ENCODE peak calls at places on chromosomes 5 and 9, in six cellular contexts. K is NCI-H748 treated with DMSO at 0.1 percent for 48 hours, X is cardiac muscle cell, L is GM20000, T is left ventricle myocardium inferior, I is caudate nucleus. R is an unnamed sample.

GRCh38 chr5:30749971-30750370 is 443.5 kb upstream of the CDH6 start:
- DNase-seq in K (no peak), X (no peak), L (no peak), T (no peak), I (no peak), R (no peak)

GRCh38 chr5:72649449-72649848 is 142.2 kb upstream of the ZNF366 start:
- DNase-seq in K (no peak), X (no peak), L (no peak), T (no peak), I (no peak), R (no peak)

GRCh38 chr5:126394211-126394828 is 28.9 kb upstream of the GRAMD2B start:
- DNase-seq in K (no peak), X (no peak), L (no peak), T (no peak), I (no peak), R (no peak)

GRCh38 chr5:136080483-136081180 is 51.8 kb downstream of the TGFBI start:
- DNase-seq in K (no peak), X (peak; percentile 86), L (peak; percentile 85), T (peak; percentile 92), I (no peak), R (peak; percentile 88)

GRCh38 chr5:79850316-79850822 is 140.7 kb downstream of the MTX3 start:
- DNase-seq in K (no peak), X (no peak), L (no peak), T (no peak), I (no peak), R (no peak)

GRCh38 chr9:14321517-14322125 is 7.7 kb upstream of the NFIB start:
- DNase-seq in K (peak; percentile 73), X (no peak), L (no peak), T (no peak), I (no peak), R (no peak)

GRCh38 chr9:136059851-136060670 is 35.0 kb downstream of the NACC2 start:
- DNase-seq in K (no peak), X (no peak), L (no peak), T (peak; percentile 12), I (no peak), R (no peak)

GRCh38 chr5:34535433-34535832 is 120.7 kb upstream of the RAI14 start:
- DNase-seq in K (no peak), X (no peak), L (no peak), T (no peak), I (no peak), R (no peak)

GRCh38 chr9:34072868-34073590 is 24.3 kb upstream of the UBAP2 start:
- DNase-seq in K (no peak), X (no peak), L (no peak), T (no peak), I (no peak), R (no peak)

GRCh38 chr5:77724934-77725333 is 51.2 kb downstream of the TBCA start:
- DNase-seq in K (no peak), X (no peak), L (no peak), T (no peak), I (no peak), R (no peak)

GRCh38 chr9:83920469-83920941 is 727 bp downstream of the KIF27 start:
- DNase-seq in K (peak; percentile 68), X (peak; percentile 75), L (peak; percentile 64), T (no peak), I (peak; percentile 15), R (no peak)

GRCh38 chr9:134669556-134669955 is 28.0 kb downstream of the COL5A1 start:
- DNase-seq in K (no peak), X (no peak), L (no peak), T (peak; percentile 5), I (no peak), R (no peak)

GRCh38 chr5:138536665-138537315 is 6.2 kb downstream of the ETF1 start:
- DNase-seq in K (no peak), X (peak; percentile 20), L (no peak), T (no peak), I (no peak), R (no peak)

GRCh38 chr9:80146466-80146865 is 574.7 kb downstream of the TLE4 start:
- DNase-seq in K (no peak), X (no peak), L (no peak), T (no peak), I (no peak), R (no peak)

GRCh38 chr9:87620727-87621322 is 105.1 kb upstream of the CTSL start:
- DNase-seq in K (no peak), X (no peak), L (no peak), T (no peak), I (no peak), R (no peak)

GRCh38 chr5:118967059-118967508 is 21.3 kb downstream of the DTWD2 start:
- DNase-seq in K (no peak), X (no peak), L (no peak), T (no peak), I (no peak), R (no peak)

GRCh38 chr9:69085523-69086283 is 50.2 kb downstream of the FXN start:
- DNase-seq in K (no peak), X (no peak), L (no peak), T (no peak), I (no peak), R (no peak)

GRCh38 chr9:18887546-18887945 is 145.5 kb downstream of the SAXO1 start:
- DNase-seq in K (no peak), X (no peak), L (no peak), T (no peak), I (no peak), R (no peak)

GRCh38 chr5:124677376-124677998 is 69.0 kb downstream of the ZNF608 start:
- DNase-seq in K (no peak), X (no peak), L (no peak), T (no peak), I (peak; percentile 32), R (no peak)

GRCh38 chr5:3980146-3980545 is 384.5 kb downstream of the IRX1 start:
- DNase-seq in K (no peak), X (no peak), L (no peak), T (no peak), I (no peak), R (no peak)

GRCh38 chr5:17990168-17990567 is 355.9 kb downstream of the TAF11L14 start:
- DNase-seq in K (peak; percentile 100), X (no peak), L (no peak), T (no peak), I (no peak), R (no peak)

GRCh38 chr9:35844628-35845301 is 15.7 kb downstream of the TMEM8B start:
- DNase-seq in K (no peak), X (no peak), L (peak; percentile 49), T (no peak), I (no peak), R (no peak)

GRCh38 chr5:98997000-98997399 is 68.2 kb upstream of the CHD1 start:
- DNase-seq in K (no peak), X (no peak), L (no peak), T (no peak), I (no peak), R (no peak)

GRCh38 chr9:84759300-84759750 is 89.8 kb downstream of the NTRK2 start:
- DNase-seq in K (no peak), X (no peak), L (peak; percentile 28), T (no peak), I (no peak), R (no peak)

GRCh38 chr9:69223605-69224004 is 49.5 kb downstream of the TJP2 start:
- DNase-seq in K (peak; percentile 18), X (peak; percentile 69), L (peak; percentile 52), T (no peak), I (no peak), R (peak; percentile 35)

GRCh38 chr9:131262327-131263032 is 13.8 kb downstream of the FAM78A start:
- DNase-seq in K (no peak), X (no peak), L (no peak), T (no peak), I (no peak), R (no peak)

GRCh38 chr9:124218438-124219289 is 39.1 kb upstream of the NEK6 start:
- DNase-seq in K (no peak), X (no peak), L (peak; percentile 78), T (no peak), I (no peak), R (no peak)

GRCh38 chr5:91638010-91638409 is 254.9 kb upstream of the ARRDC3 start:
- DNase-seq in K (no peak), X (no peak), L (no peak), T (no peak), I (no peak), R (no peak)

GRCh38 chr9:99967457-99967856 is 61.0 kb downstream of the STX17 start:
- DNase-seq in K (no peak), X (no peak), L (no peak), T (no peak), I (no peak), R (no peak)

GRCh38 chr5:98424681-98425454 is 348.6 kb upstream of the RGMB start:
- DNase-seq in K (no peak), X (no peak), L (no peak), T (no peak), I (no peak), R (no peak)

GRCh38 chr5:10157085-10157669 is 92.5 kb downstream of the ATPSCKMT start:
- DNase-seq in K (peak; percentile 92), X (no peak), L (no peak), T (no peak), I (no peak), R (no peak)

GRCh38 chr5:13956441-13956840 is 12.0 kb upstream of the DNAH5 start:
- DNase-seq in K (no peak), X (no peak), L (no peak), T (no peak), I (no peak), R (no peak)

GRCh38 chr9:4024281-4024680 is 275.6 kb downstream of the GLIS3 start:
- DNase-seq in K (no peak), X (no peak), L (no peak), T (no peak), I (no peak), R (no peak)